ENCODE peak calls at places on chromosomes 1 and 21, in nine cellular contexts. One of them, this sample, is unnamed. For H3K4me1, the result is how much of the 10 kb centered on the place peaks cover.

GRCh38 chr1:229323205-229323604 is 19.6 kb downstream of the CCSAP start:
- DNase-seq in effector memory CD4-positive, alpha-beta T cell: no peak
- DNase-seq in lower lobe of right lung: no peak
- DNase-seq in GM23248: no peak
- DNase-seq in adipocyte: no peak
- DNase-seq in neural progenitor cell: no peak
- DNase-seq in prostate gland: no peak
- DNase-seq in NT2/D1: no peak
- DNase-seq in OCI-LY7: no peak
- DNase-seq in this sample: no peak

GRCh38 chr1:230301820-230302219 is 124.3 kb downstream of the PGBD5 start:
- DNase-seq in effector memory CD4-positive, alpha-beta T cell: no peak
- DNase-seq in lower lobe of right lung: no peak
- DNase-seq in GM23248: no peak
- DNase-seq in adipocyte: no peak
- DNase-seq in neural progenitor cell: no peak
- DNase-seq in prostate gland: no peak
- DNase-seq in NT2/D1: no peak
- DNase-seq in OCI-LY7: no peak
- DNase-seq in this sample: no peak

GRCh38 chr21:35556536-35556935 is 503.8 kb downstream of the SETD4 start:
- DNase-seq in effector memory CD4-positive, alpha-beta T cell: no peak
- DNase-seq in lower lobe of right lung: no peak
- DNase-seq in GM23248: peak
- DNase-seq in adipocyte: no peak
- DNase-seq in neural progenitor cell: no peak
- DNase-seq in prostate gland: no peak
- DNase-seq in NT2/D1: no peak
- DNase-seq in OCI-LY7: no peak
- DNase-seq in this sample: no peak

GRCh38 chr1:17339521-17339920 is 31.5 kb downstream of the PADI4 start:
- DNase-seq in effector memory CD4-positive, alpha-beta T cell: no peak
- DNase-seq in lower lobe of right lung: no peak
- DNase-seq in GM23248: no peak
- DNase-seq in adipocyte: no peak
- DNase-seq in neural progenitor cell: no peak
- DNase-seq in prostate gland: no peak
- DNase-seq in NT2/D1: no peak
- DNase-seq in OCI-LY7: no peak
- DNase-seq in this sample: no peak

GRCh38 chr1:199747984-199748383 is 279.5 kb upstream of the NR5A2 start:
- DNase-seq in effector memory CD4-positive, alpha-beta T cell: no peak
- DNase-seq in lower lobe of right lung: no peak
- DNase-seq in GM23248: no peak
- DNase-seq in adipocyte: no peak
- DNase-seq in neural progenitor cell: peak
- DNase-seq in prostate gland: no peak
- DNase-seq in NT2/D1: no peak
- DNase-seq in OCI-LY7: no peak
- DNase-seq in this sample: no peak

GRCh38 chr1:169812131-169812530 is 17.4 kb upstream of the METTL18 start:
- DNase-seq in effector memory CD4-positive, alpha-beta T cell: no peak
- DNase-seq in lower lobe of right lung: no peak
- DNase-seq in GM23248: peak
- DNase-seq in adipocyte: no peak
- DNase-seq in neural progenitor cell: no peak
- DNase-seq in prostate gland: no peak
- DNase-seq in NT2/D1: no peak
- DNase-seq in OCI-LY7: no peak
- DNase-seq in this sample: no peak

GRCh38 chr1:111516008-111516535 is 12.6 kb upstream of the ADORA3 start:
- DNase-seq in effector memory CD4-positive, alpha-beta T cell: no peak
- DNase-seq in lower lobe of right lung: no peak
- DNase-seq in GM23248: peak
- DNase-seq in adipocyte: peak
- DNase-seq in neural progenitor cell: peak
- DNase-seq in prostate gland: no peak
- DNase-seq in NT2/D1: peak
- DNase-seq in OCI-LY7: peak
- DNase-seq in this sample: peak

GRCh38 chr1:53385276-53385932 is 57.5 kb upstream of the LRP8 start:
- DNase-seq in effector memory CD4-positive, alpha-beta T cell: no peak
- DNase-seq in lower lobe of right lung: peak
- DNase-seq in GM23248: no peak
- DNase-seq in adipocyte: no peak
- DNase-seq in neural progenitor cell: no peak
- DNase-seq in prostate gland: no peak
- DNase-seq in NT2/D1: no peak
- DNase-seq in OCI-LY7: no peak
- DNase-seq in this sample: no peak

GRCh38 chr21:18529253-18529652 is 125.7 kb upstream of the TMPRSS15 start:
- DNase-seq in effector memory CD4-positive, alpha-beta T cell: no peak
- DNase-seq in lower lobe of right lung: no peak
- DNase-seq in GM23248: peak
- DNase-seq in adipocyte: no peak
- DNase-seq in neural progenitor cell: no peak
- DNase-seq in prostate gland: no peak
- DNase-seq in NT2/D1: no peak
- DNase-seq in OCI-LY7: no peak
- DNase-seq in this sample: no peak

GRCh38 chr1:107572674-107573205 is 392.2 kb downstream of the VAV3 start:
- DNase-seq in effector memory CD4-positive, alpha-beta T cell: no peak
- DNase-seq in lower lobe of right lung: no peak
- DNase-seq in GM23248: peak
- DNase-seq in adipocyte: peak
- DNase-seq in neural progenitor cell: no peak
- DNase-seq in prostate gland: peak
- DNase-seq in NT2/D1: no peak
- DNase-seq in OCI-LY7: no peak
- DNase-seq in this sample: peak

GRCh38 chr1:214401666-214402065 is 120.7 kb downstream of the SMYD2 start:
- DNase-seq in effector memory CD4-positive, alpha-beta T cell: no peak
- DNase-seq in lower lobe of right lung: no peak
- DNase-seq in GM23248: no peak
- DNase-seq in adipocyte: no peak
- DNase-seq in neural progenitor cell: no peak
- DNase-seq in prostate gland: no peak
- DNase-seq in NT2/D1: no peak
- DNase-seq in OCI-LY7: no peak
- DNase-seq in this sample: no peak

GRCh38 chr1:24317081-24317480 is 2.1 kb upstream of the GRHL3 start:
- DNase-seq in effector memory CD4-positive, alpha-beta T cell: no peak
- DNase-seq in lower lobe of right lung: no peak
- DNase-seq in GM23248: no peak
- DNase-seq in adipocyte: no peak
- DNase-seq in neural progenitor cell: no peak
- DNase-seq in prostate gland: peak
- DNase-seq in NT2/D1: no peak
- DNase-seq in OCI-LY7: no peak
- DNase-seq in this sample: peak

GRCh38 chr1:109876617-109877319 is 33.9 kb upstream of the CSF1 start:
- DNase-seq in effector memory CD4-positive, alpha-beta T cell: no peak
- DNase-seq in lower lobe of right lung: no peak
- DNase-seq in GM23248: peak
- DNase-seq in adipocyte: peak
- DNase-seq in neural progenitor cell: peak
- DNase-seq in prostate gland: no peak
- DNase-seq in NT2/D1: peak
- DNase-seq in OCI-LY7: no peak
- DNase-seq in this sample: peak

GRCh38 chr1:39333296-39333695 is 128.8 kb downstream of the MACF1 start:
- DNase-seq in effector memory CD4-positive, alpha-beta T cell: no peak
- DNase-seq in lower lobe of right lung: no peak
- DNase-seq in GM23248: no peak
- DNase-seq in adipocyte: no peak
- DNase-seq in neural progenitor cell: no peak
- DNase-seq in prostate gland: no peak
- DNase-seq in NT2/D1: no peak
- DNase-seq in OCI-LY7: no peak
- DNase-seq in this sample: no peak

GRCh38 chr1:60388092-60388987 is 314.8 kb upstream of the C1orf87 start:
- DNase-seq in effector memory CD4-positive, alpha-beta T cell: no peak
- DNase-seq in lower lobe of right lung: no peak
- DNase-seq in GM23248: no peak
- DNase-seq in adipocyte: no peak
- DNase-seq in neural progenitor cell: no peak
- DNase-seq in prostate gland: no peak
- DNase-seq in NT2/D1: no peak
- DNase-seq in OCI-LY7: no peak
- DNase-seq in this sample: no peak

GRCh38 chr1:107964397-107965111 is 426 bp downstream of the VAV3 start:
- DNase-seq in effector memory CD4-positive, alpha-beta T cell: no peak
- DNase-seq in lower lobe of right lung: peak
- DNase-seq in GM23248: peak
- DNase-seq in adipocyte: peak
- DNase-seq in neural progenitor cell: peak
- DNase-seq in prostate gland: peak
- DNase-seq in NT2/D1: peak
- DNase-seq in OCI-LY7: peak
- DNase-seq in this sample: peak

GRCh38 chr1:190738321-190738720 is 260.7 kb upstream of the BRINP3 start:
- DNase-seq in effector memory CD4-positive, alpha-beta T cell: no peak
- DNase-seq in lower lobe of right lung: no peak
- DNase-seq in GM23248: peak
- DNase-seq in adipocyte: peak
- DNase-seq in neural progenitor cell: no peak
- DNase-seq in prostate gland: no peak
- DNase-seq in NT2/D1: no peak
- DNase-seq in OCI-LY7: no peak
- DNase-seq in this sample: no peak

GRCh38 chr1:46526689-46527291 is 24.7 kb downstream of the KNCN start:
- DNase-seq in effector memory CD4-positive, alpha-beta T cell: no peak
- DNase-seq in lower lobe of right lung: no peak
- DNase-seq in GM23248: no peak
- DNase-seq in adipocyte: no peak
- DNase-seq in neural progenitor cell: peak
- DNase-seq in prostate gland: no peak
- DNase-seq in NT2/D1: no peak
- DNase-seq in OCI-LY7: no peak
- DNase-seq in this sample: peak
- H3K4me1 ChIP-seq in effector memory CD4-positive, alpha-beta T cell: under half
- H3K4me1 ChIP-seq in lower lobe of right lung: under half
- H3K4me1 ChIP-seq in GM23248: under half
- H3K4me1 ChIP-seq in adipocyte: under half
- H3K4me1 ChIP-seq in neural progenitor cell: under half
- H3K4me1 ChIP-seq in prostate gland: under half
- H3K4me1 ChIP-seq in NT2/D1: half or more
- H3K4me1 ChIP-seq in OCI-LY7: under half
- H3K4me1 ChIP-seq in this sample: under half

DNA sequence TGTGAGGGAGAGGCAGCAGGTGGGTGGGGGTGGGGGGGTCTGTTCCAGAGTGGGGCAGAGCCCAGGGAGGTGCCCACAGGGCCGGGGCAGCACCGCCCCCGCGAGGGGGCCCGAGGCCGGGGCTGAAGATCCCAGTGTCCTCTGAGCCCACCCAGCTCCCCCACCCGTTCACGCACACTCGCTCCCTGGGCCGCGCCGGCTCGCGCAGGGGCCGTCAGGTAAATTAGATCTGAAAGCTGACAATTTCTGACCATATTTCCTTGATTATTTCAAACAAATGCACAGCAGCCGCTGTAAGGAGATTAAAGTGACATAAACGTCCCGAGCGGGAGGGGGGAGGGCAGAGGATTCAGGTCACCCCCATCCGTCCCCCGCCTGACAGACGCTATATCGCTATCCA is 118.1 kb downstream of the CASZ1 start:
- DNase-seq in effector memory CD4-positive, alpha-beta T cell: no peak
- DNase-seq in lower lobe of right lung: no peak
- DNase-seq in GM23248: no peak
- DNase-seq in adipocyte: no peak
- DNase-seq in neural progenitor cell: no peak
- DNase-seq in prostate gland: no peak
- DNase-seq in NT2/D1: no peak
- DNase-seq in OCI-LY7: no peak
- DNase-seq in this sample: no peak
- H3K4me1 ChIP-seq in effector memory CD4-positive, alpha-beta T cell: under half
- H3K4me1 ChIP-seq in lower lobe of right lung: half or more
- H3K4me1 ChIP-seq in GM23248: under half
- H3K4me1 ChIP-seq in adipocyte: under half
- H3K4me1 ChIP-seq in neural progenitor cell: half or more
- H3K4me1 ChIP-seq in prostate gland: half or more
- H3K4me1 ChIP-seq in NT2/D1: under half
- H3K4me1 ChIP-seq in OCI-LY7: under half
- H3K4me1 ChIP-seq in this sample: under half

DNA sequence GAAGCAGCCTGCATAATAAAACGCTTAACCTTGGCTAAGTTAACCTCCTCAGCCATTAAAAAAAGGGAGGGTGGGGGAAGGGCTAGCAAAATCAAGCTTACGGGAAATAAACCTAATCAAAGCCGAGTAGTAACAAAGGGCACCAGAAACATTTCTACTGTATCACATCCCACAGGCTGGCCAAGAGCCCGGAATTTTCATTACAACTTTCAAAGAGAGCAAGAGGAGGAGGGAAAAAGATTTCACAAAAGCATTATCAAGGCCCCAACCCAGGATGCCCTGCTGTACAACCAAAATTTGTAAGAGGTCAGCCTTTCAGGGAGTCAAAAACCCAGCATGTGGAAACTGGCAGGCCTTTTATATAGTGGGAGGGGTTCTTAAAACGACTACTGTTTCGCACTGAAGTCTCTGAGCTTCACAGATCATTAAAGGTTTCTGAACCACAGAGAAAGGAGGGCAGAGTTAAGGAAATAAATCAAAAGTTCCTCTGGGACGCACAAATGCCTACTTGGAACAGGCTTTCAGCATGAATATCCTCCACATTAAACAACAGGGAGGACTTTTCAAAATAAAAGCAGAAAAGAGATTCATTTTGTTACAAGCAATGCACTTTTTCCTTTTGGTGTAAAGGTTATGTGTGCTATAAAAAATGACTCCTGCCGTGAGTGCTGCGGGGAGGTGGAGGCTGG is 90.4 kb downstream of the SLC45A1 start:
- DNase-seq in effector memory CD4-positive, alpha-beta T cell: no peak
- DNase-seq in lower lobe of right lung: no peak
- DNase-seq in GM23248: peak
- DNase-seq in adipocyte: peak
- DNase-seq in neural progenitor cell: peak
- DNase-seq in prostate gland: peak
- DNase-seq in NT2/D1: no peak
- DNase-seq in OCI-LY7: no peak
- DNase-seq in this sample: peak
- H3K4me1 ChIP-seq in effector memory CD4-positive, alpha-beta T cell: under half
- H3K4me1 ChIP-seq in lower lobe of right lung: half or more
- H3K4me1 ChIP-seq in GM23248: half or more
- H3K4me1 ChIP-seq in adipocyte: half or more
- H3K4me1 ChIP-seq in neural progenitor cell: half or more
- H3K4me1 ChIP-seq in prostate gland: half or more
- H3K4me1 ChIP-seq in NT2/D1: under half
- H3K4me1 ChIP-seq in OCI-LY7: under half
- H3K4me1 ChIP-seq in this sample: half or more

DNA sequence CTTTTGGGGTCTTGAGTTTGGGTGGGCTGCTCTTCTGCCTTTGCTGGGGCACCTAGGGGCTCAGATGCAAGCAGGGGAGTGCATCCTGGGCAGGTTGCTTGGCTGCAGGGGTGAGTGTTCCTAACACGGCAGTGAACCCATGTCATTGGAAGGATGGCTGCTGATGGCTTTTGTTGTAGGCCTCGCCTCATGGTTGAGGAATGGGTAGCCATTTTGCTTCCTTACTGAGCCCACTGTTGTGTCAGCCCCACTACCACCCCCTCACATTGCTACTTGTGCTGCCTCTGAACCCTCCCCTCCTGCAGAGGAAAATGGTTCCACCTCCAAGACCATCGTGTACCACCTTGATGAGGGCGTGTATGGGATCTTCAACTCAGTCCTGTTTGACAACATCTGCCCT is 16.8 kb downstream of the AZIN2 start:
- DNase-seq in effector memory CD4-positive, alpha-beta T cell: no peak
- DNase-seq in lower lobe of right lung: no peak
- DNase-seq in GM23248: no peak
- DNase-seq in adipocyte: no peak
- DNase-seq in neural progenitor cell: no peak
- DNase-seq in prostate gland: no peak
- DNase-seq in NT2/D1: no peak
- DNase-seq in OCI-LY7: no peak
- DNase-seq in this sample: no peak
- H3K4me1 ChIP-seq in effector memory CD4-positive, alpha-beta T cell: under half
- H3K4me1 ChIP-seq in lower lobe of right lung: under half
- H3K4me1 ChIP-seq in GM23248: under half
- H3K4me1 ChIP-seq in adipocyte: under half
- H3K4me1 ChIP-seq in neural progenitor cell: under half
- H3K4me1 ChIP-seq in prostate gland: under half
- H3K4me1 ChIP-seq in NT2/D1: under half
- H3K4me1 ChIP-seq in OCI-LY7: under half
- H3K4me1 ChIP-seq in this sample: under half